ENCODE peak calls at places on chromosomes 3 and 15, in seven cellular contexts. B, Z, V, Q, J, G and C are unnamed samples.

GRCh38 chr15:31327674-31328424 is 1.2 kb downstream of the KLF13 start:
- DNase-seq in B (peak), Z (no peak), V (peak), Q (no peak), J (peak), G (no peak), C (peak)

GRCh38 chr3:43870110-43870509 is 179.4 kb downstream of the ABHD5 start:
- DNase-seq in B (no peak), Z (peak), V (no peak), Q (no peak), J (no peak), G (no peak), C (no peak)

GRCh38 chr3:148718982-148719862 is 21.5 kb downstream of the AGTR1 start:
- DNase-seq in B (no peak), Z (no peak), V (no peak), Q (no peak), J (no peak), G (no peak), C (peak)

GRCh38 chr3:12198301-12198700 is 39.6 kb upstream of the TIMP4 start:
- DNase-seq in B (no peak), Z (peak), V (no peak), Q (no peak), J (no peak), G (no peak), C (peak)

GRCh38 chr15:40388941-40389823 is 6.7 kb downstream of the KNSTRN start:
- DNase-seq in B (no peak), Z (no peak), V (no peak), Q (peak), J (no peak), G (no peak), C (peak)

GRCh38 chr3:126277629-126278378 is 79.4 kb downstream of the KLF15 start:
- DNase-seq in B (no peak), Z (no peak), V (no peak), Q (no peak), J (no peak), G (no peak), C (no peak)

GRCh38 chr15:39095218-39095879 is 485.5 kb upstream of the THBS1 start:
- DNase-seq in B (no peak), Z (no peak), V (no peak), Q (no peak), J (no peak), G (no peak), C (no peak)

GRCh38 chr15:29676961-29677402 is 145.3 kb downstream of the TJP1 start:
- DNase-seq in B (no peak), Z (peak), V (no peak), Q (no peak), J (no peak), G (no peak), C (no peak)

GRCh38 chr15:64453689-64454037 is 6.7 kb upstream of the ZNF609 start:
- DNase-seq in B (no peak), Z (no peak), V (no peak), Q (no peak), J (no peak), G (no peak), C (no peak)

GRCh38 chr15:76480267-76480666 is 143.7 kb downstream of the ISL2 start:
- DNase-seq in B (no peak), Z (no peak), V (no peak), Q (no peak), J (no peak), G (no peak), C (no peak)

GRCh38 chr3:59953104-59953503 is 903.3 kb upstream of the CFAP20DC start:
- DNase-seq in B (no peak), Z (no peak), V (no peak), Q (no peak), J (no peak), G (no peak), C (no peak)

GRCh38 chr3:13015286-13016082 is 57.7 kb downstream of the IQSEC1 start:
- DNase-seq in B (no peak), Z (no peak), V (no peak), Q (no peak), J (no peak), G (no peak), C (no peak)

GRCh38 chr3:176927280-176927679 is 270.0 kb downstream of the TBL1XR1 start:
- DNase-seq in B (no peak), Z (no peak), V (no peak), Q (no peak), J (no peak), G (no peak), C (no peak)

GRCh38 chr15:101807345-101807945 is 4.1 kb downstream of the OR4F6 start:
- DNase-seq in B (no peak), Z (peak), V (no peak), Q (no peak), J (no peak), G (no peak), C (no peak)

GRCh38 chr3:35338186-35338585 is 301.1 kb upstream of the ARPP21 start:
- DNase-seq in B (no peak), Z (no peak), V (no peak), Q (no peak), J (no peak), G (no peak), C (no peak)

GRCh38 chr15:89749951-89750559 is 994 bp downstream of the MESP1 start:
- DNase-seq in B (no peak), Z (no peak), V (no peak), Q (no peak), J (no peak), G (no peak), C (no peak)

GRCh38 chr3:161274691-161275298 is 53.7 kb downstream of the NMD3 start:
- DNase-seq in B (no peak), Z (peak), V (peak), Q (no peak), J (peak), G (peak), C (peak)

GRCh38 chr3:52890735-52891134 is 6.6 kb downstream of the STIMATE start:
- DNase-seq in B (no peak), Z (no peak), V (no peak), Q (no peak), J (no peak), G (peak), C (no peak)

GRCh38 chr3:14033023-14033422 is 91.6 kb downstream of the CHCHD4 start:
- DNase-seq in B (no peak), Z (no peak), V (no peak), Q (no peak), J (no peak), G (no peak), C (no peak)

GRCh38 chr3:63625161-63625560 is 27.3 kb upstream of the SNTN start:
- DNase-seq in B (no peak), Z (no peak), V (no peak), Q (no peak), J (no peak), G (no peak), C (no peak)

GRCh38 chr3:104598848-104599501 is 767.7 kb upstream of the ALCAM start:
- DNase-seq in B (no peak), Z (no peak), V (no peak), Q (no peak), J (no peak), G (no peak), C (no peak)